ENCODE peak calls at places on chromosome 15, in eight cellular contexts. D is right cardiac atrium, T is H1, C is heart right ventricle, M is PC-3, Y is K562, O is body of pancreas, P is brain microvascular endothelial cell. Q is an unnamed sample.

GRCh38 chr15:101070502-101071273 is 151.5 kb downstream of the LRRK1 start:
- DNase-seq in O (no peak), T (no peak), C (no peak), M (peak), P (peak), Y (no peak), D (peak), Q (peak)

GRCh38 chr15:40344217-40344616 is 3.5 kb upstream of the CCDC9B start:
- DNase-seq in O (no peak), Y (no peak), C (no peak), M (no peak), D (no peak), T (no peak), P (peak), Q (no peak)

GRCh38 chr15:95644476-95644875 is 686.0 kb upstream of the NR2F2 start:
- DNase-seq in C (peak), T (no peak), Y (no peak), P (no peak), M (no peak), O (no peak), D (no peak), Q (no peak)

GRCh38 chr15:83971967-83972366 is 263.6 kb upstream of the GOLGA6L4 start:
- DNase-seq in O (no peak), Y (no peak), M (no peak), C (no peak), P (no peak), D (no peak), T (no peak), Q (no peak)

GRCh38 chr15:55775316-55775715 is 32.4 kb upstream of the PRTG start:
- DNase-seq in Y (no peak), M (peak), O (no peak), C (no peak), D (no peak), P (no peak), T (no peak), Q (no peak)

GRCh38 chr15:83612226-83612625 is 41.7 kb upstream of the ADAMTSL3 start:
- DNase-seq in O (no peak), P (no peak), Y (no peak), T (no peak), D (no peak), M (peak), C (no peak), Q (no peak)

GRCh38 chr15:38002883-38003477 is 68.5 kb downstream of the TMCO5A start:
- DNase-seq in P (peak), D (peak), T (peak), Y (no peak), C (peak), M (peak), O (peak), Q (peak)

GRCh38 chr15:93997071-93997658 is 234.2 kb upstream of the MCTP2 start:
- DNase-seq in P (peak), M (peak), C (no peak), Y (peak), D (no peak), O (peak), T (no peak), Q (no peak)

GRCh38 chr15:91465696-91466095 is 365.6 kb downstream of the SV2B start:
- DNase-seq in Y (no peak), O (peak), C (no peak), D (no peak), T (no peak), P (no peak), M (no peak), Q (peak)

GRCh38 chr15:79179108-79179561 is 88.6 kb upstream of the RASGRF1 start:
- DNase-seq in P (peak), T (no peak), O (no peak), C (no peak), M (peak), Y (peak), D (no peak), Q (peak)

DNA sequence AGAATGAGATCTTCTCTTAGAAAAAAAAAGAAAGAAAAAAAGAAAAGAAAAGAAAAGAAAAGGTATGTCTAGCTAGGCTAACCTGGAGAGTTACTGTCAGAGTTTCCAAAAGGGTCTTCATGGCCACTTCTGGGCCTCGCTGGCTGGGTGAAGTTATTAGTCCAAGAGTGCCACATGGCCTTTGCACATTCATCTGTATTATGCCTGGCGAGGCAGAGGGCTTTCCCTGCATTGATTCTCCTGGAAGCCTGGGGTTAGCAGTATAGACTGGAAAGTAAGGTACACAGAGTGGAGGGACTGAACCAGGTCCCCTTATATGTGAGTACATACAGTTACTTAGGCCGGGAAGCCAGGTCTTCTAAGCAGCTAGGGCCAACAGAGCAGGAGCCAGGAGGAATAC is 54.8 kb upstream of the CGNL1 start:
- DNase-seq in T (no peak), C (no peak), D (no peak), M (no peak), P (no peak), Y (no peak), O (no peak), Q (no peak)
- H3K27ac ChIP-seq in T (no peak), C (no peak), D (no peak), M (no peak), P (no peak), Y (peak), O (no peak), Q (no peak)

GRCh38 chr15:49023354-49023753 is 22.9 kb downstream of the SECISBP2L start:
- DNase-seq in C (no peak), O (no peak), D (no peak), T (no peak), M (no peak), P (no peak), Y (no peak), Q (no peak)
- H3K27ac ChIP-seq in C (no peak), O (no peak), D (no peak), T (no peak), M (no peak), P (no peak), Y (no peak), Q (no peak)

DNA sequence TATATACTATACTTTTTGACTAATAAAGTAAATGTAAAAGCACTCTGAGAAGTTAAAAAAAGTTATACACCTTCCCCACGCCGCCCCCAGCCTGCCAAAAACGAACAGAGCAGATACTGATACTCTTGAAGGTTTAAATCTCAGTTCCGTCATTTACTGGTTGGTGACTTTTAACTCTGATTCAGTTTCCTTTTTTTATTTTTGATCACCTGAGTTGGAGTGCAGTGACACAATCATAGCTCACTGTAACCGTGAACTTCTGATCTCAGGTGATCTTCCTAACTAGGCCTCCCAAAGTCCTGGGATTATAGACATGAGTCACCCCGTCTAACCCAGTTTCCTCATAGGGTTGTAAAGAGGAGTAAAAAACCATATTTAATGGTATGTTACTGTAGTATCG is 3.3 kb upstream of the TIPIN start:
- DNase-seq in T (no peak), P (no peak), M (peak), Y (no peak), D (no peak), C (no peak), O (no peak), Q (peak)
- H3K27ac ChIP-seq in T (no peak), P (no peak), M (peak), Y (no peak), D (no peak), C (no peak), O (no peak), Q (peak)

GRCh38 chr15:61655881-61656280 is 404.4 kb downstream of the VPS13C start:
- DNase-seq in C (no peak), Y (no peak), O (no peak), M (no peak), D (no peak), P (no peak), T (no peak), Q (no peak)

GRCh38 chr15:61656391-61656790 is 403.9 kb downstream of the VPS13C start:
- DNase-seq in O (no peak), Y (no peak), M (no peak), P (no peak), D (no peak), C (no peak), T (no peak), Q (no peak)

GRCh38 chr15:61653110-61653509 is 407.1 kb downstream of the VPS13C start:
- DNase-seq in T (no peak), D (peak), P (no peak), C (peak), M (no peak), O (peak), Y (no peak), Q (no peak)

GRCh38 chr15:61654918-61655317 is 405.3 kb downstream of the VPS13C start:
- DNase-seq in C (no peak), P (no peak), Y (no peak), T (no peak), D (peak), M (no peak), O (peak), Q (no peak)

GRCh38 chr15:61654004-61654740 is 406.1 kb downstream of the VPS13C start:
- DNase-seq in Y (no peak), O (no peak), P (no peak), M (no peak), C (no peak), D (no peak), T (no peak), Q (no peak)
- H3K27ac ChIP-seq in Y (no peak), O (no peak), P (no peak), M (no peak), C (no peak), D (peak), T (no peak), Q (no peak)

DNA sequence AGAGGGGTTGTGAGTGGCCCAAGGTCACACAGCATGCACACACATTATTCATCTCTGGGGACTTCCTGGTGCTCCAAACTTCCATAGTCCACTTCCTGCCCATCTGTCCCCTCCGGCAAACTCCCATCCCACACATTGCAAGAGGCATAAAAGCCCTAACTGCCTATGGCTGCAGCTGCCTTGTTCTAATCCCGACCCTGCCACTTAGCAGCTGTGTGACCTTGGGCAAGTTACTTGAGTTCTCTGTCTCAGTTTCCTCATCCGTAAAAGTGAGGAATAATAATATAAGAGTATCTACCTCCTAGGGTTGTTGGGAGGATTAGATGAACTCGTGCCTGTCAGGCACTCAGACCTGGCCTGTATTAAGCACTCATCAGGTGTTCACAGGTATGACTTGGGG is 84.2 kb downstream of the SMAD6 start:
- DNase-seq in T (no peak), M (no peak), C (no peak), Y (no peak), D (no peak), O (no peak), P (no peak), Q (no peak)
- H3K27ac ChIP-seq in T (no peak), M (no peak), C (no peak), Y (no peak), D (no peak), O (no peak), P (no peak), Q (no peak)

Q was measured in epithelial cell of prostate.